ENCODE peak calls at places on chromosomes 13 and 19, in eight cellular contexts. I, J, Q, U, O, V, L and A are unnamed samples.

GRCh38 chr19:33587150-33587549 is 34.6 kb upstream of the CHST8 start:
- DNase-seq in I (no peak), J (no peak), Q (no peak), U (no peak), O (no peak), V (no peak), L (no peak), A (no peak)

GRCh38 chr19:7670150-7670784 is 1.4 kb downstream of the RETN start:
- DNase-seq in I (no peak), J (no peak), Q (peak; percentile 42), U (peak; percentile 60), O (no peak), V (no peak), L (no peak), A (no peak)

GRCh38 chr19:15866646-15867045 is 31.2 kb downstream of the CYP4F2 start:
- DNase-seq in I (no peak), J (no peak), Q (no peak), U (no peak), O (no peak), V (no peak), L (no peak), A (no peak)

GRCh38 chr13:45705936-45706335 is 3.8 kb downstream of the CBY2 start:
- DNase-seq in I (no peak), J (no peak), Q (no peak), U (peak; percentile 46), O (no peak), V (no peak), L (no peak), A (no peak)

GRCh38 chr19:41876847-41877489 is at the start of gene CD79A:
- DNase-seq in I (no peak), J (no peak), Q (no peak), U (no peak), O (no peak), V (no peak), L (no peak), A (no peak)

GRCh38 chr13:44853641-44854040 is 135.6 kb downstream of the NUFIP1 start:
- DNase-seq in I (no peak), J (peak; percentile 91), Q (no peak), U (no peak), O (no peak), V (no peak), L (no peak), A (no peak)

GRCh38 chr13:112438094-112438493 is 61.9 kb downstream of the SPACA7 start:
- DNase-seq in I (no peak), J (no peak), Q (no peak), U (no peak), O (no peak), V (no peak), L (no peak), A (no peak)

GRCh38 chr19:43152217-43152616 is 34.1 kb downstream of the PSG5 start:
- DNase-seq in I (no peak), J (no peak), Q (no peak), U (no peak), O (no peak), V (no peak), L (no peak), A (no peak)

GRCh38 chr13:60358453-60358852 is 38.6 kb upstream of the TDRD3 start:
- DNase-seq in I (no peak), J (no peak), Q (no peak), U (no peak), O (no peak), V (no peak), L (no peak), A (no peak)

GRCh38 chr13:79995334-79995733 is 345.6 kb downstream of the SPRY2 start:
- DNase-seq in I (no peak), J (no peak), Q (no peak), U (no peak), O (no peak), V (no peak), L (no peak), A (no peak)

GRCh38 chr13:44292545-44292944 is 81.1 kb upstream of the SERP2 start:
- DNase-seq in I (no peak), J (no peak), Q (no peak), U (no peak), O (no peak), V (no peak), L (no peak), A (no peak)

GRCh38 chr19:6811906-6812305 is 39.4 kb downstream of the VAV1 start:
- DNase-seq in I (no peak), J (no peak), Q (no peak), U (peak; percentile 17), O (no peak), V (no peak), L (no peak), A (no peak)

GRCh38 chr13:45511310-45512147 is 46.8 kb downstream of the COG3 start:
- DNase-seq in I (no peak), J (peak; percentile 29), Q (peak; percentile 78), U (peak; percentile 52), O (no peak), V (no peak), L (peak; percentile 4), A (no peak)

GRCh38 chr19:19271828-19272599 is 1.1 kb downstream of the TM6SF2 start:
- DNase-seq in I (no peak), J (no peak), Q (no peak), U (no peak), O (no peak), V (no peak), L (no peak), A (no peak)

GRCh38 chr19:32061304-32061703 is 284.1 kb upstream of the ZNF507 start:
- DNase-seq in I (no peak), J (no peak), Q (no peak), U (no peak), O (no peak), V (no peak), L (no peak), A (peak; percentile 34)

GRCh38 chr19:38793186-38793585 is 4.2 kb downstream of the LGALS7B start:
- DNase-seq in I (no peak), J (no peak), Q (no peak), U (no peak), O (no peak), V (no peak), L (no peak), A (no peak)

GRCh38 chr19:51359294-51359693 is 6.9 kb downstream of the ETFB start:
- DNase-seq in I (no peak), J (no peak), Q (no peak), U (no peak), O (no peak), V (no peak), L (no peak), A (no peak)

GRCh38 chr19:41515054-41515652 is 60.8 kb upstream of the CEACAM21 start:
- DNase-seq in I (no peak), J (no peak), Q (no peak), U (no peak), O (no peak), V (no peak), L (no peak), A (no peak)

GRCh38 chr19:27905074-27905473 is 1307.9 kb downstream of the UQCRFS1 start:
- DNase-seq in I (peak; percentile 64), J (no peak), Q (no peak), U (no peak), O (no peak), V (no peak), L (no peak), A (no peak)

GRCh38 chr19:51372649-51373504 is at the start of gene NKG7:
- DNase-seq in I (no peak), J (no peak), Q (no peak), U (no peak), O (peak; percentile 66), V (peak; percentile 85), L (peak; percentile 86), A (no peak)

GRCh38 chr19:10412257-10412977 is 7.9 kb upstream of the PDE4A start:
- DNase-seq in I (no peak), J (no peak), Q (no peak), U (peak; percentile 84), O (no peak), V (no peak), L (no peak), A (no peak)

GRCh38 chr19:13823256-13823655 is 28.0 kb downstream of the ZSWIM4 start:
- DNase-seq in I (no peak), J (no peak), Q (no peak), U (no peak), O (no peak), V (no peak), L (no peak), A (no peak)

GRCh38 chr19:4456843-4457653 is 546 bp downstream of the UBXN6 start:
- DNase-seq in I (no peak), J (no peak), Q (peak; percentile 82), U (peak; percentile 46), O (peak; percentile 14), V (no peak), L (peak; percentile 19), A (peak; percentile 62)

GRCh38 chr19:10836478-10837325 is 690 bp upstream of the TMED1 start:
- DNase-seq in I (no peak), J (peak; percentile 86), Q (peak; percentile 83), U (peak; percentile 94), O (peak; percentile 46), V (peak; percentile 87), L (peak; percentile 66), A (peak; percentile 93)

GRCh38 chr13:23598371-23598770 is 28.2 kb downstream of the TNFRSF19 start:
- DNase-seq in I (no peak), J (no peak), Q (no peak), U (no peak), O (no peak), V (no peak), L (no peak), A (no peak)

GRCh38 chr19:48502720-48503018 is 9.0 kb downstream of the LMTK3 start:
- DNase-seq in I (no peak), J (no peak), Q (no peak), U (no peak), O (no peak), V (no peak), L (no peak), A (no peak)

GRCh38 chr19:54481326-54481930 is 8.3 kb upstream of the CDC42EP5 start:
- DNase-seq in I (no peak), J (peak; percentile 32), Q (peak; percentile 84), U (peak; percentile 60), O (no peak), V (no peak), L (no peak), A (no peak)

GRCh38 chr13:26132756-26133155 is 80.9 kb upstream of the SHISA2 start:
- DNase-seq in I (no peak), J (no peak), Q (no peak), U (peak; percentile 11), O (no peak), V (no peak), L (no peak), A (no peak)